ENCODE peak calls at places on chromosomes 16 and 17, in seven cellular contexts. T is Peyer's patch, W is neural progenitor cell, Q is dorsolateral prefrontal cortex, L is stomach, Z is endothelial cell of umbilical vein, S is gastrocnemius medialis. P is an unnamed sample.

GRCh38 chr16:64627781-64628180 is 494.1 kb downstream of the CDH11 start:
- DNase-seq in T (no peak), W (no peak), Q (no peak), L (no peak), Z (no peak), S (no peak), P (no peak)

GRCh38 chr17:51045616-51046526 is 74.8 kb downstream of the SPAG9 start:
- DNase-seq in T (no peak), W (peak; percentile 61), Q (no peak), L (no peak), Z (no peak), S (no peak), P (no peak)

GRCh38 chr16:52257534-52257933 is 289.4 kb downstream of the TOX3 start:
- DNase-seq in T (no peak), W (no peak), Q (no peak), L (no peak), Z (no peak), S (no peak), P (no peak)

GRCh38 chr17:6940186-6940649 is 55.6 kb upstream of the ALOX12 start:
- DNase-seq in T (no peak), W (no peak), Q (no peak), L (no peak), Z (no peak), S (peak; percentile 37), P (peak; percentile 12)

GRCh38 chr17:41812176-41813038 is at the start of gene FKBP10:
- DNase-seq in T (peak; percentile 41), W (peak; percentile 95), Q (no peak), L (peak; percentile 39), Z (peak; percentile 79), S (peak; percentile 39), P (peak; percentile 59)

GRCh38 chr16:29674188-29674587 is 4.8 kb upstream of the QPRT start:
- DNase-seq in T (no peak), W (no peak), Q (peak; percentile 63), L (no peak), Z (no peak), S (peak; percentile 28), P (no peak)

GRCh38 chr17:80866050-80866793 is 125.4 kb upstream of the CHMP6 start:
- DNase-seq in T (peak; percentile 56), W (peak; percentile 76), Q (peak; percentile 72), L (peak; percentile 62), Z (peak; percentile 84), S (peak; percentile 72), P (peak; percentile 56)

GRCh38 chr16:70770968-70771552 is 29.9 kb downstream of the VAC14 start:
- DNase-seq in T (peak; percentile 38), W (peak; percentile 64), Q (peak; percentile 69), L (peak; percentile 69), Z (peak; percentile 71), S (peak; percentile 75), P (peak; percentile 27)

GRCh38 chr17:77327566-77328463 is 187.0 kb downstream of the SEC14L1 start:
- DNase-seq in T (peak; percentile 14), W (no peak), Q (no peak), L (peak; percentile 22), Z (no peak), S (no peak), P (no peak)

GRCh38 chr17:30290077-30290476 is 1.7 kb downstream of the BLMH start:
- DNase-seq in T (no peak), W (no peak), Q (no peak), L (no peak), Z (no peak), S (no peak), P (no peak)

GRCh38 chr16:55411231-55411630 is 67.8 kb upstream of the MMP2 start:
- DNase-seq in T (no peak), W (peak; percentile 13), Q (no peak), L (no peak), Z (no peak), S (no peak), P (no peak)

GRCh38 chr17:16459850-16460550 is 32.0 kb downstream of the LRRC75A start:
- DNase-seq in T (no peak), W (peak; percentile 30), Q (no peak), L (no peak), Z (no peak), S (no peak), P (no peak)

GRCh38 chr17:73226556-73227172 is 33.8 kb downstream of the COG1 start:
- DNase-seq in T (no peak), W (no peak), Q (no peak), L (no peak), Z (no peak), S (no peak), P (no peak)
- H3K27ac ChIP-seq in T (no peak overlapping the region), W (peak overlapping the region; percentile 2), Q (no peak overlapping the region), L (no peak overlapping the region), Z (no peak overlapping the region), S (peak overlapping the region; percentile 95), P (peak overlapping the region; percentile 5)

GRCh38 chr17:58323420-58324408 is 4.9 kb downstream of the TSPOAP1 start:
- DNase-seq in T (no peak), W (no peak), Q (no peak), L (no peak), Z (no peak), S (no peak), P (no peak)

GRCh38 chr17:58322581-58323419 is 5.8 kb downstream of the TSPOAP1 start:
- DNase-seq in T (no peak), W (no peak), Q (no peak), L (no peak), Z (no peak), S (no peak), P (peak; percentile 37)

GRCh38 chr17:58325976-58326468 is 2.6 kb downstream of the TSPOAP1 start:
- DNase-seq in T (no peak), W (no peak), Q (no peak), L (no peak), Z (no peak), S (no peak), P (no peak)

GRCh38 chr17:58325289-58325726 is 3.3 kb downstream of the TSPOAP1 start:
- DNase-seq in T (no peak), W (peak; percentile 68), Q (no peak), L (no peak), Z (no peak), S (no peak), P (no peak)

DNA sequence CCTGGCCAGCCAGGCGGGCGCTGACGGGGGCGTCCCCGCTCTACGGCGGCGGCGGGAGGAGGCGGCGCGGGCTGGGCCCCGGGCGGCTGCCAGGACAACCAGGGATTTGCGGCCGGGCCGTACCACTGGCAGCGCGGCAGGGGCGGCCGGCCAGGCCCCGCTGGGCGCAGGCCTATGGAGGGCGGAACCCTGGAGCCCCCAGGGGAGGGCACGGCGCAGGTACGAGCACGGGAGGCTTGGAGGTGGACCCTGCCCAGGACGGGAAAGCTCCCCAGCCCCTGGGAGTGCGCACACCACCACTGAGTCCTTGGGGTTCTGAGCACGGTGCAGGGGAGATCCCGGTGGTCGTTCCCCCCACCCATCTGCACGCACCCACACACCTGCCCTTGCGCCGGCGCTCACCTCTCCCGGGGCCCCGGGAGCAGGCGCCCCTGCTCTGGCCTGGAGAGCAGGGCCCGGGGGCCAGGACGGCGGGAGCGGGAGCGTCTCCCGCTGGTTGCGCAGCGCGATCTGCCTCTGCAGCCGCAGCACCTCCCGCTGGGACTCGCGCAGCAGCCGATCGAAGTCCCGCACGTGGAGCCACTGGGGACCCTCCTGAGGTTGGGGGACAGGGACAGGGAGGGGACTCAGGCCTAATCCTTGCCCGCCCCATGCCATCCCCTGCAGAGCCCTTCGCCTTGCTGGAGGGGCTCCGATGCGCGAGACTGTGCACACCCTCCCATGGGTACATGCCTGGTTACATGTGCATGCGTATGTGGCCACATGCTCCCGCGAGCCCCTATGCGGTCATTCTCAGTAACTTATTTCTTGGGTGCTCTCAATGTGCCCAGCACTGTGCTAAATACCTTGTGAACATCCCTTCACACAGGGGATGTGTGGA is 3.9 kb downstream of the TSPOAP1 start:
- DNase-seq in T (no peak), W (peak; percentile 87), Q (no peak), L (peak; percentile 69), Z (no peak), S (no peak), P (no peak)
- H3K27ac ChIP-seq in T (peak overlapping the region; percentile 30), W (no peak overlapping the region), Q (peak overlapping the region; percentile 85), L (peak overlapping the region; percentile 68), Z (no peak overlapping the region), S (no peak overlapping the region), P (no peak overlapping the region)

GRCh38 chr17:12909046-12909445 is 108.8 kb downstream of the ELAC2 start:
- DNase-seq in T (no peak), W (no peak), Q (no peak), L (no peak), Z (no peak), S (no peak), P (no peak)

GRCh38 chr17:12909511-12909910 is 108.3 kb downstream of the ELAC2 start:
- DNase-seq in T (no peak), W (no peak), Q (no peak), L (no peak), Z (no peak), S (no peak), P (no peak)

GRCh38 chr17:12907477-12907876 is 110.3 kb downstream of the ELAC2 start:
- DNase-seq in T (no peak), W (no peak), Q (no peak), L (no peak), Z (no peak), S (no peak), P (no peak)

GRCh38 chr17:12911241-12911640 is 106.6 kb downstream of the ELAC2 start:
- DNase-seq in T (no peak), W (no peak), Q (no peak), L (no peak), Z (no peak), S (no peak), P (no peak)
- H3K27ac ChIP-seq in T (no peak overlapping the region), W (no peak overlapping the region), Q (no peak overlapping the region), L (no peak overlapping the region), Z (no peak overlapping the region), S (no peak overlapping the region), P (no peak overlapping the region)

GRCh38 chr17:15171433-15172047 is 93.6 kb downstream of the PMP22 start:
- DNase-seq in T (no peak), W (peak; percentile 79), Q (peak; percentile 62), L (peak; percentile 57), Z (peak; percentile 54), S (peak; percentile 25), P (no peak)

GRCh38 chr17:15169676-15170075 is 95.5 kb downstream of the PMP22 start:
- DNase-seq in T (no peak), W (no peak), Q (no peak), L (no peak), Z (no peak), S (no peak), P (no peak)

GRCh38 chr17:15168379-15168778 is 96.7 kb downstream of the PMP22 start:
- DNase-seq in T (no peak), W (no peak), Q (no peak), L (no peak), Z (no peak), S (no peak), P (no peak)
- H3K27ac ChIP-seq in T (no peak overlapping the region), W (no peak overlapping the region), Q (no peak overlapping the region), L (no peak overlapping the region), Z (no peak overlapping the region), S (no peak overlapping the region), P (no peak overlapping the region)

GRCh38 chr17:39165844-39166349 is at the start of gene ARL5C:
- DNase-seq in T (no peak), W (no peak), Q (no peak), L (no peak), Z (no peak), S (no peak), P (no peak)
- H3K27ac ChIP-seq in T (no peak within 1 kb of the TSS), W (no peak within 1 kb of the TSS), Q (no peak within 1 kb of the TSS), L (no peak within 1 kb of the TSS), Z (no peak within 1 kb of the TSS), S (peak within 1 kb of the TSS; percentile 7), P (peak within 1 kb of the TSS; percentile 28)

GRCh38 chr17:43662432-43663141 is 865 bp upstream of the MEOX1 start:
- DNase-seq in T (no peak), W (no peak), Q (no peak), L (no peak), Z (no peak), S (no peak), P (peak; percentile 14)
- H3K27ac ChIP-seq in T (no peak overlapping the region), W (peak overlapping the region; percentile 6), Q (no peak overlapping the region), L (no peak overlapping the region), Z (no peak overlapping the region), S (peak overlapping the region; percentile 75), P (no peak overlapping the region)

P was measured in CD4-positive, alpha-beta memory T cell.